ENCODE peak calls at places on chromosomes 3 and 15, in five cellular contexts. U is hypothalamus; P is EL; F is stimulated activated CD4-positive, alpha-beta T cell treated with anti-CD3 and anti-CD28 coated beads, Interleukin-12 subunit alpha, Interleukin-12 subunit beta, amount 100 ng/mL, for 24 hours; X is neuronal stem cell. D is an unnamed sample.

GRCh38 chr15:79003301-79003700 is 58.5 kb upstream of the CTSH start:
- DNase-seq in U (no peak), P (peak; percentile 85), F (no peak), X (no peak), D (no peak)

GRCh38 chr3:139327861-139328260 is 16.0 kb upstream of the MRPS22 start:
- DNase-seq in U (no peak), P (no peak), F (no peak), X (no peak), D (no peak)

GRCh38 chr3:14203521-14204079 is 25.0 kb downstream of the LSM3 start:
- DNase-seq in U (peak; percentile 21), P (peak; percentile 77), F (no peak), X (peak; percentile 54), D (peak; percentile 76)

GRCh38 chr15:56353119-56353518 is 12.1 kb upstream of the TEX9 start:
- DNase-seq in U (no peak), P (peak; percentile 15), F (no peak), X (no peak), D (no peak)

GRCh38 chr3:50345586-50345985 is at the start of gene ZMYND10:
- DNase-seq in U (no peak), P (peak; percentile 72), F (peak; percentile 51), X (peak; percentile 68), D (peak; percentile 81)

GRCh38 chr3:56878046-56878445 is 76.3 kb upstream of the ARHGEF3 start:
- DNase-seq in U (no peak), P (no peak), F (peak; percentile 29), X (no peak), D (no peak)

GRCh38 chr3:38574411-38575278 is 74.8 kb downstream of the SCN5A start:
- DNase-seq in U (no peak), P (no peak), F (no peak), X (no peak), D (no peak)

GRCh38 chr3:14429237-14429636 is 26.8 kb downstream of the SLC6A6 start:
- DNase-seq in U (no peak), P (no peak), F (no peak), X (no peak), D (no peak)

GRCh38 chr3:113758389-113759029 is 11.7 kb downstream of the ATP6V1A start:
- DNase-seq in U (no peak), P (peak; percentile 77), F (no peak), X (no peak), D (no peak)

GRCh38 chr3:4979401-4980228 is at the start of gene BHLHE40:
- DNase-seq in U (no peak), P (no peak), F (no peak), X (no peak), D (no peak)

GRCh38 chr3:173663664-173664063 is 266.1 kb downstream of the NLGN1 start:
- DNase-seq in U (no peak), P (peak; percentile 54), F (no peak), X (no peak), D (no peak)

GRCh38 chr15:68637755-68638405 is 59.1 kb downstream of the CORO2B start:
- DNase-seq in U (no peak), P (no peak), F (no peak), X (no peak), D (no peak)

GRCh38 chr3:44963571-44964325 is 12.2 kb downstream of the ZDHHC3 start:
- DNase-seq in U (no peak), P (no peak), F (no peak), X (no peak), D (no peak)

GRCh38 chr15:86162172-86162591 is 82.5 kb downstream of the AGBL1 start:
- DNase-seq in U (no peak), P (no peak), F (no peak), X (no peak), D (no peak)

GRCh38 chr15:75966073-75966472 is 46.2 kb downstream of the NRG4 start:
- DNase-seq in U (no peak), P (peak; percentile 64), F (no peak), X (no peak), D (no peak)

GRCh38 chr3:75906555-75907112 is 121.3 kb upstream of the ZNF717 start:
- DNase-seq in U (no peak), P (peak; percentile 61), F (no peak), X (peak; percentile 48), D (peak; percentile 10)

GRCh38 chr3:48562367-48563095 is 1.1 kb downstream of the UCN2 start:
- DNase-seq in U (no peak), P (no peak), F (no peak), X (no peak), D (no peak)

GRCh38 chr3:105166893-105167292 is 199.8 kb upstream of the ALCAM start:
- DNase-seq in U (no peak), P (peak; percentile 2), F (no peak), X (no peak), D (no peak)

GRCh38 chr3:98977520-98977919 is 76.0 kb upstream of the DCBLD2 start:
- DNase-seq in U (no peak), P (peak; percentile 90), F (no peak), X (no peak), D (no peak)

GRCh38 chr3:99669879-99670555 is 31.6 kb downstream of the COL8A1 start:
- DNase-seq in U (no peak), P (peak; percentile 37), F (no peak), X (no peak), D (no peak)

GRCh38 chr3:40899286-40899712 is 300.0 kb upstream of the CTNNB1 start:
- DNase-seq in U (no peak), P (peak; percentile 50), F (no peak), X (no peak), D (no peak)

GRCh38 chr15:96273317-96274086 is 57.0 kb upstream of the NR2F2 start:
- DNase-seq in U (no peak), P (peak; percentile 100), F (no peak), X (no peak), D (no peak)